ENCODE peak calls at places on chromosomes 11 and 22, in ten cellular contexts. One of them, this sample, is unnamed.
A peak's percentile ranks its signal among the peaks of the same experiment; 100 is the strongest.

GRCh38 chr11:16737860-16738197 is 618 bp upstream of the C11orf58 start:
- DNase-seq in progenitor cell of endocrine pancreas: no peak
- DNase-seq in CD8-positive, alpha-beta T cell: no peak
- DNase-seq in body of pancreas: peak; percentile 6
- DNase-seq in fibroblast of lung: peak; percentile 19
- DNase-seq in Calu3: no peak
- DNase-seq in neural crest cell: no peak
- DNase-seq in HFF-Myc: no peak
- DNase-seq in chondrocyte: no peak
- DNase-seq in HCT116: peak; percentile 4
- DNase-seq in this sample: no peak

GRCh38 chr11:123301696-123302400 is 106.8 kb upstream of the CLMP start:
- DNase-seq in body of pancreas: peak; percentile 36
- DNase-seq in CD8-positive, alpha-beta T cell: peak; percentile 80
- DNase-seq in chondrocyte: no peak
- DNase-seq in progenitor cell of endocrine pancreas: peak; percentile 77
- DNase-seq in Calu3: peak; percentile 61
- DNase-seq in fibroblast of lung: peak; percentile 34
- DNase-seq in neural crest cell: peak; percentile 78
- DNase-seq in HFF-Myc: no peak
- DNase-seq in HCT116: peak; percentile 18
- DNase-seq in this sample: peak; percentile 89

GRCh38 chr11:59195596-59195995 is 17.1 kb downstream of the MPEG1 start:
- DNase-seq in body of pancreas: no peak
- DNase-seq in neural crest cell: no peak
- DNase-seq in fibroblast of lung: no peak
- DNase-seq in HFF-Myc: no peak
- DNase-seq in chondrocyte: no peak
- DNase-seq in HCT116: no peak
- DNase-seq in CD8-positive, alpha-beta T cell: no peak
- DNase-seq in Calu3: no peak
- DNase-seq in progenitor cell of endocrine pancreas: no peak
- DNase-seq in this sample: no peak

GRCh38 chr22:37184380-37184755 is 3.7 kb downstream of the C1QTNF6 start:
- DNase-seq in neural crest cell: no peak
- DNase-seq in HCT116: no peak
- DNase-seq in Calu3: no peak
- DNase-seq in HFF-Myc: no peak
- DNase-seq in body of pancreas: no peak
- DNase-seq in chondrocyte: peak; percentile 88
- DNase-seq in fibroblast of lung: no peak
- DNase-seq in CD8-positive, alpha-beta T cell: no peak
- DNase-seq in progenitor cell of endocrine pancreas: no peak
- DNase-seq in this sample: no peak

GRCh38 chr11:84234462-84235202 is 948.5 kb upstream of the CCDC90B start:
- DNase-seq in HFF-Myc: no peak
- DNase-seq in CD8-positive, alpha-beta T cell: no peak
- DNase-seq in progenitor cell of endocrine pancreas: no peak
- DNase-seq in fibroblast of lung: no peak
- DNase-seq in Calu3: no peak
- DNase-seq in body of pancreas: no peak
- DNase-seq in neural crest cell: no peak
- DNase-seq in HCT116: no peak
- DNase-seq in chondrocyte: no peak
- DNase-seq in this sample: no peak

GRCh38 chr22:32858121-32858703 is 56.7 kb downstream of the TIMP3 start:
- DNase-seq in HFF-Myc: no peak
- DNase-seq in body of pancreas: no peak
- DNase-seq in progenitor cell of endocrine pancreas: no peak
- DNase-seq in CD8-positive, alpha-beta T cell: no peak
- DNase-seq in Calu3: no peak
- DNase-seq in fibroblast of lung: no peak
- DNase-seq in neural crest cell: no peak
- DNase-seq in chondrocyte: no peak
- DNase-seq in HCT116: no peak
- DNase-seq in this sample: no peak

GRCh38 chr22:49962012-49962750 is 1.6 kb downstream of the PIM3 start:
- DNase-seq in HCT116: no peak
- DNase-seq in chondrocyte: peak; percentile 68
- DNase-seq in Calu3: peak; percentile 87
- DNase-seq in body of pancreas: peak; percentile 93
- DNase-seq in neural crest cell: no peak
- DNase-seq in progenitor cell of endocrine pancreas: no peak
- DNase-seq in CD8-positive, alpha-beta T cell: peak; percentile 75
- DNase-seq in HFF-Myc: peak; percentile 61
- DNase-seq in fibroblast of lung: peak; percentile 91
- DNase-seq in this sample: peak; percentile 84

GRCh38 chr22:38973289-38974169 is 8.6 kb upstream of the APOBEC3B start:
- DNase-seq in chondrocyte: peak; percentile 54
- DNase-seq in body of pancreas: peak; percentile 62
- DNase-seq in Calu3: peak; percentile 53
- DNase-seq in CD8-positive, alpha-beta T cell: peak; percentile 72
- DNase-seq in neural crest cell: peak; percentile 62
- DNase-seq in HCT116: no peak
- DNase-seq in fibroblast of lung: peak; percentile 16
- DNase-seq in progenitor cell of endocrine pancreas: peak; percentile 47
- DNase-seq in HFF-Myc: no peak
- DNase-seq in this sample: peak; percentile 80

GRCh38 chr22:24285245-24285644 is 14.6 kb downstream of the SPECC1L start:
- DNase-seq in chondrocyte: no peak
- DNase-seq in fibroblast of lung: peak; percentile 42
- DNase-seq in neural crest cell: no peak
- DNase-seq in Calu3: no peak
- DNase-seq in CD8-positive, alpha-beta T cell: no peak
- DNase-seq in HCT116: peak; percentile 22
- DNase-seq in HFF-Myc: no peak
- DNase-seq in progenitor cell of endocrine pancreas: no peak
- DNase-seq in body of pancreas: no peak
- DNase-seq in this sample: peak; percentile 13

GRCh38 chr22:17047656-17048055 is 37.1 kb upstream of the IL17RA start:
- DNase-seq in neural crest cell: no peak
- DNase-seq in body of pancreas: no peak
- DNase-seq in chondrocyte: no peak
- DNase-seq in fibroblast of lung: no peak
- DNase-seq in HCT116: no peak
- DNase-seq in progenitor cell of endocrine pancreas: no peak
- DNase-seq in CD8-positive, alpha-beta T cell: no peak
- DNase-seq in Calu3: no peak
- DNase-seq in HFF-Myc: no peak
- DNase-seq in this sample: no peak

GRCh38 chr11:91730071-91730470 is 494.5 kb upstream of the FAT3 start:
- DNase-seq in chondrocyte: no peak
- DNase-seq in neural crest cell: no peak
- DNase-seq in Calu3: no peak
- DNase-seq in CD8-positive, alpha-beta T cell: no peak
- DNase-seq in fibroblast of lung: no peak
- DNase-seq in body of pancreas: no peak
- DNase-seq in progenitor cell of endocrine pancreas: no peak
- DNase-seq in HCT116: no peak
- DNase-seq in HFF-Myc: no peak
- DNase-seq in this sample: no peak

GRCh38 chr11:64036081-64037026 is 623 bp downstream of the FLRT1 start:
- DNase-seq in body of pancreas: peak; percentile 12
- DNase-seq in chondrocyte: no peak
- DNase-seq in CD8-positive, alpha-beta T cell: no peak
- DNase-seq in HFF-Myc: no peak
- DNase-seq in Calu3: no peak
- DNase-seq in progenitor cell of endocrine pancreas: no peak
- DNase-seq in fibroblast of lung: peak; percentile 49
- DNase-seq in neural crest cell: no peak
- DNase-seq in HCT116: no peak
- DNase-seq in this sample: no peak

GRCh38 chr11:119779195-119780071 is 50.4 kb upstream of the NECTIN1 start:
- DNase-seq in body of pancreas: no peak
- DNase-seq in neural crest cell: no peak
- DNase-seq in CD8-positive, alpha-beta T cell: no peak
- DNase-seq in fibroblast of lung: no peak
- DNase-seq in HFF-Myc: no peak
- DNase-seq in progenitor cell of endocrine pancreas: no peak
- DNase-seq in HCT116: no peak
- DNase-seq in Calu3: no peak
- DNase-seq in chondrocyte: peak; percentile 75
- DNase-seq in this sample: no peak

GRCh38 chr11:31810779-31811647 is at the start of gene PAX6:
- DNase-seq in CD8-positive, alpha-beta T cell: no peak
- DNase-seq in fibroblast of lung: peak; percentile 100
- DNase-seq in HFF-Myc: no peak
- DNase-seq in body of pancreas: peak; percentile 79
- DNase-seq in progenitor cell of endocrine pancreas: no peak
- DNase-seq in chondrocyte: no peak
- DNase-seq in HCT116: peak; percentile 21
- DNase-seq in Calu3: peak; percentile 49
- DNase-seq in neural crest cell: peak; percentile 70
- DNase-seq in this sample: peak; percentile 72

GRCh38 chr11:43646767-43647166 is 33.8 kb upstream of the HSD17B12 start:
- DNase-seq in CD8-positive, alpha-beta T cell: no peak
- DNase-seq in Calu3: no peak
- DNase-seq in progenitor cell of endocrine pancreas: no peak
- DNase-seq in body of pancreas: no peak
- DNase-seq in chondrocyte: no peak
- DNase-seq in HFF-Myc: no peak
- DNase-seq in HCT116: no peak
- DNase-seq in neural crest cell: no peak
- DNase-seq in fibroblast of lung: no peak
- DNase-seq in this sample: no peak

GRCh38 chr11:83193315-83194283 is at the start of gene ANKRD42:
- DNase-seq in Calu3: peak; percentile 84
- DNase-seq in fibroblast of lung: peak; percentile 95
- DNase-seq in CD8-positive, alpha-beta T cell: peak; percentile 86
- DNase-seq in body of pancreas: peak; percentile 97
- DNase-seq in chondrocyte: peak; percentile 96
- DNase-seq in HFF-Myc: peak; percentile 89
- DNase-seq in HCT116: peak; percentile 89
- DNase-seq in neural crest cell: peak; percentile 77
- DNase-seq in progenitor cell of endocrine pancreas: peak; percentile 69
- DNase-seq in this sample: peak; percentile 92
- TF ChIP-seq CTCF in Calu3: no peak
- TF ChIP-seq CTCF in fibroblast of lung: no peak
- TF ChIP-seq CTCF in CD8-positive, alpha-beta T cell: no peak
- TF ChIP-seq CTCF in body of pancreas: no peak
- TF ChIP-seq CTCF in chondrocyte: peak; percentile 17
- TF ChIP-seq CTCF in HFF-Myc: no peak
- TF ChIP-seq CTCF in HCT116: no peak
- TF ChIP-seq CTCF in neural crest cell: no peak
- TF ChIP-seq CTCF in progenitor cell of endocrine pancreas: no peak
- TF ChIP-seq CTCF in this sample: no peak

DNA sequence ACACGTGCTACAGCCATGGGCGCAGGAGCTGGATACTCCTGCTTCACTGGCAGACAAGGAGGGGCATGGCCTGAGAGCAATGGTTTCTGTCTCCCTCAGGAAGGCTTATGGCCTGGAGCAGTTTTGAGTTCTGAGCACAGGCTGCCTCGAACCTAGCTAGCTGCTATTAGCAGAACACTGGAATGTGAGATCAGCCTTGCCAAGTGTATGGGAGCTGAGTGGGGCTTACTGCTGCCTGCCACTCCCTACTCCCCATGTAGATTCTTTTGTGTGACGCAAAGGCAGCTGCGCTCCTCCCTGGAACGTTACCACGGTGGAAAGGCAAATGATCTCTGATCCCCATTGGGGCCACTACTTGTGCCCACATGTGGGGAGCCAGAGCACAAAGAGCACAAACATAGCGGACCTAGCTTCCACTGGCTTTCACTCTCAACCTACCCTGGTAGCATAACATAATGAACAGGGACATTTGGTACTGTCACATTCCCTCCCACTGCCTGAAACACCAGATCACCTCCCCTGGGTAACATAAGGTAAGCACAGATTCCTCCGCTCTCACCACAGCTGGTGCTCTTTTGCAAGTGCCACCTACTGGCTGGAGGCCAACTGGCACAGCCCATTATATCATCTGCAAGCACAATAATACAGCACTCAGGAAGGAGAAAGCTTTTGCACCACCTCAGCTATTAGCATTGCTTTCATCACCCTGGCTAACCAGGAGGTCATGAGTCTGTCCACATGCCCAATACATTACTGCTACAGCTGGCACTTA is 84.6 kb upstream of the GUCY1A2 start:
- DNase-seq in HCT116: no peak
- DNase-seq in chondrocyte: no peak
- DNase-seq in progenitor cell of endocrine pancreas: no peak
- DNase-seq in HFF-Myc: no peak
- DNase-seq in CD8-positive, alpha-beta T cell: no peak
- DNase-seq in body of pancreas: no peak
- DNase-seq in Calu3: no peak
- DNase-seq in fibroblast of lung: no peak
- DNase-seq in neural crest cell: no peak
- DNase-seq in this sample: no peak
- TF ChIP-seq CTCF in HCT116: no peak
- TF ChIP-seq CTCF in chondrocyte: no peak
- TF ChIP-seq CTCF in progenitor cell of endocrine pancreas: no peak
- TF ChIP-seq CTCF in HFF-Myc: no peak
- TF ChIP-seq CTCF in CD8-positive, alpha-beta T cell: no peak
- TF ChIP-seq CTCF in body of pancreas: no peak
- TF ChIP-seq CTCF in Calu3: no peak
- TF ChIP-seq CTCF in fibroblast of lung: no peak
- TF ChIP-seq CTCF in neural crest cell: no peak
- TF ChIP-seq CTCF in this sample: no peak

DNA sequence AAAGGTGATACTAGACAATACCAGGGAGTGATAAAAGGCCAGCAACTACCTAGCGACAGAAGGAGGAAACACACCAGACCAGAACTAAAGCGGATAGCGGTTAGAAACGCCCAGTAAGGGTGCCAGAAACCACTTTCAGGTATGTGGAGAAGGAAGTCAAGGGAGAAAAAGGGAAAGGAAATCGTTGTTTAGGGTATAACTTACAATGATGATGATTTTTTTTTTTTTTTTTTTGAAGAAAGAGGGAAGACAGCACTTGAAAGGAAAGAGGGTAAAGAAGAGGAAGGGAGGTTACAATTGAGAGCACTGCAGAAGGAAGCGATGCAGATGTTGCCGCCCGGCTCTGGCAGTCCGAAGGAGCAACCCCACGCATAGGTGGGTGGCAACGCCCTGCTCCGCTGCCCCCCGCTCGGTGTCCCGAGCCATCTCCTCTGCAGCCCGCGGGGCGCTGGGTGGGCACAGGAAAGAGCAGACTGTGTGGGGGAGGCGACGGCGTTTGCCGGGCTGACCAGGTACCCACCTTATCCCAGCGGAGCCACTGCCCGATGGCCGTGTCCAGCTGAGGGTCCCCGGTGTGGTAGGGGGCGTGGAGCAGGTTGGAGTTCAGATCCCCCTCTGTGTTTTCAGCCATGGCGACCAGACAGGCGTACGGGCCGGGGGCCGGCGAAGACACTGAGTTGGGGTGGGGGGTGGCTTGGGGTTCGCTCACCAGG is 546 bp downstream of the PGM2L1 start:
- DNase-seq in Calu3: peak; percentile 43
- DNase-seq in chondrocyte: no peak
- DNase-seq in progenitor cell of endocrine pancreas: peak; percentile 13
- DNase-seq in HFF-Myc: no peak
- DNase-seq in fibroblast of lung: peak; percentile 52
- DNase-seq in body of pancreas: peak; percentile 67
- DNase-seq in CD8-positive, alpha-beta T cell: peak; percentile 53
- DNase-seq in HCT116: peak; percentile 48
- DNase-seq in neural crest cell: no peak
- DNase-seq in this sample: peak; percentile 28
- TF ChIP-seq CTCF in Calu3: no peak
- TF ChIP-seq CTCF in chondrocyte: peak; percentile 28
- TF ChIP-seq CTCF in progenitor cell of endocrine pancreas: peak; percentile 27
- TF ChIP-seq CTCF in HFF-Myc: no peak
- TF ChIP-seq CTCF in fibroblast of lung: no peak
- TF ChIP-seq CTCF in body of pancreas: no peak
- TF ChIP-seq CTCF in CD8-positive, alpha-beta T cell: peak; percentile 42
- TF ChIP-seq CTCF in HCT116: no peak
- TF ChIP-seq CTCF in neural crest cell: peak; percentile 41
- TF ChIP-seq CTCF in this sample: no peak

GRCh38 chr11:129279326-129280026 is 87.4 kb upstream of the ARHGAP32 start:
- DNase-seq in progenitor cell of endocrine pancreas: peak; percentile 77
- DNase-seq in body of pancreas: peak; percentile 84
- DNase-seq in HCT116: peak; percentile 37
- DNase-seq in HFF-Myc: peak; percentile 15
- DNase-seq in neural crest cell: peak; percentile 74
- DNase-seq in fibroblast of lung: peak; percentile 78
- DNase-seq in chondrocyte: no peak
- DNase-seq in Calu3: peak; percentile 89
- DNase-seq in CD8-positive, alpha-beta T cell: peak; percentile 86
- DNase-seq in this sample: peak; percentile 47
- TF ChIP-seq CTCF in progenitor cell of endocrine pancreas: no peak
- TF ChIP-seq CTCF in body of pancreas: no peak
- TF ChIP-seq CTCF in HCT116: no peak
- TF ChIP-seq CTCF in HFF-Myc: no peak
- TF ChIP-seq CTCF in neural crest cell: no peak
- TF ChIP-seq CTCF in fibroblast of lung: no peak
- TF ChIP-seq CTCF in chondrocyte: no peak
- TF ChIP-seq CTCF in Calu3: no peak
- TF ChIP-seq CTCF in CD8-positive, alpha-beta T cell: no peak
- TF ChIP-seq CTCF in this sample: peak; percentile 15